ENCODE peak calls at places on chromosomes 7 and 10, in four cellular contexts. P is H9, N is brain microvascular endothelial cell, L is H1. V is an unnamed sample.

GRCh38 chr10:62554632-62555199 is 180.5 kb downstream of the ZNF365 start:
- DNase-seq in P (peak), N (peak), L (no peak), V (peak)

GRCh38 chr10:27030060-27030459 is 70.2 kb downstream of the ANKRD26 start:
- DNase-seq in P (no peak), N (no peak), L (no peak), V (no peak)

GRCh38 chr10:7494034-7494433 is 83.2 kb upstream of the SFMBT2 start:
- DNase-seq in P (no peak), N (no peak), L (no peak), V (no peak)

GRCh38 chr7:84603545-84603944 is 409.0 kb upstream of the SEMA3A start:
- DNase-seq in P (no peak), N (no peak), L (no peak), V (no peak)

GRCh38 chr10:3886666-3887251 is 101.8 kb upstream of the KLF6 start:
- DNase-seq in P (no peak), N (peak), L (no peak), V (peak)

GRCh38 chr7:51045319-51046102 is 262.8 kb upstream of the GRB10 start:
- DNase-seq in P (no peak), N (peak), L (no peak), V (peak)

GRCh38 chr7:17307033-17307432 is 8.6 kb downstream of the AHR start:
- DNase-seq in P (no peak), N (no peak), L (no peak), V (no peak)

GRCh38 chr10:5559642-5560141 is 34.9 kb downstream of the CALML3 start:
- DNase-seq in P (no peak), N (peak), L (no peak), V (peak)

GRCh38 chr7:44284881-44285541 is 40.4 kb downstream of the CAMK2B start:
- DNase-seq in P (peak), N (no peak), L (no peak), V (no peak)

GRCh38 chr7:27245798-27246691 is 3.4 kb downstream of the EVX1 start:
- DNase-seq in P (peak), N (no peak), L (no peak), V (no peak)

GRCh38 chr10:71342850-71343773 is 24.1 kb downstream of the SLC29A3 start:
- DNase-seq in P (no peak), N (no peak), L (no peak), V (peak)

GRCh38 chr10:110793128-110793812 is 78.5 kb upstream of the PDCD4 start:
- DNase-seq in P (no peak), N (no peak), L (no peak), V (no peak)

GRCh38 chr10:114908896-114909295 is 29.1 kb upstream of the TRUB1 start:
- DNase-seq in P (no peak), N (no peak), L (no peak), V (no peak)

GRCh38 chr7:28961972-28962371 is 3.8 kb upstream of the TRIL start:
- DNase-seq in P (peak), N (no peak), L (no peak), V (no peak)

GRCh38 chr7:35823440-35823839 is 22.6 kb downstream of the SEPTIN7 start:
- DNase-seq in P (no peak), N (no peak), L (no peak), V (no peak)

GRCh38 chr10:91313761-91314520 is 93.5 kb downstream of the PCGF5 start:
- DNase-seq in P (no peak), N (peak), L (no peak), V (peak)

GRCh38 chr7:131600578-131600977 is 44.1 kb upstream of the PODXL start:
- DNase-seq in P (no peak), N (peak), L (no peak), V (peak)

GRCh38 chr7:85682819-85683218 is 496.0 kb upstream of the SEMA3D start:
- DNase-seq in P (no peak), N (no peak), L (no peak), V (no peak)

DNA sequence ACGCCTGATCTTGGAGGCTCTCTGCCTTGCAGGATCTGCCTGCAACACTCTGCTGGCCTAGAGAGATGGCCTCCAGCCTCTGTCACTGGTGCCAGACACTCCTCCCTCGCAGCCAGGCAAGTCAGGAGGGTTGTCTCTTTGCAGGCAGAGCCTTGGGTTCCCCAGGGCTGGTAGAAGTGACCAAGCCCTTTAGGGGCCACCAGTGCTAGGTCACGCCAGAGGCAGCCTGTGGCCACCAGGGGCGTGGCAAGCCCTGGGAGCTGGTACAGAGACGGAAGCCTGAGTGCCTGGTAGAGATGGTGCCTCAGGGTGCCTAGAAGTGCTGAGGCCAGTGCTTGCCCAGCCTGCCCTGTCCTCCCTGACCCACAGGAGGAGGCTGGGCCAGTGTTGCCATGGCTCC is 9.1 kb downstream of the ADCYAP1R1 start:
- DNase-seq in P (peak), N (no peak), L (no peak), V (no peak)
- TF ChIP-seq CTCF in P (peak), N (no peak), L (peak), V (peak)

GRCh38 chr7:140005754-140006503 is 56.8 kb downstream of the PARP12 start:
- DNase-seq in P (peak), N (peak), L (peak), V (no peak)
- TF ChIP-seq CTCF in P (peak), N (peak), L (peak), V (peak)

DNA sequence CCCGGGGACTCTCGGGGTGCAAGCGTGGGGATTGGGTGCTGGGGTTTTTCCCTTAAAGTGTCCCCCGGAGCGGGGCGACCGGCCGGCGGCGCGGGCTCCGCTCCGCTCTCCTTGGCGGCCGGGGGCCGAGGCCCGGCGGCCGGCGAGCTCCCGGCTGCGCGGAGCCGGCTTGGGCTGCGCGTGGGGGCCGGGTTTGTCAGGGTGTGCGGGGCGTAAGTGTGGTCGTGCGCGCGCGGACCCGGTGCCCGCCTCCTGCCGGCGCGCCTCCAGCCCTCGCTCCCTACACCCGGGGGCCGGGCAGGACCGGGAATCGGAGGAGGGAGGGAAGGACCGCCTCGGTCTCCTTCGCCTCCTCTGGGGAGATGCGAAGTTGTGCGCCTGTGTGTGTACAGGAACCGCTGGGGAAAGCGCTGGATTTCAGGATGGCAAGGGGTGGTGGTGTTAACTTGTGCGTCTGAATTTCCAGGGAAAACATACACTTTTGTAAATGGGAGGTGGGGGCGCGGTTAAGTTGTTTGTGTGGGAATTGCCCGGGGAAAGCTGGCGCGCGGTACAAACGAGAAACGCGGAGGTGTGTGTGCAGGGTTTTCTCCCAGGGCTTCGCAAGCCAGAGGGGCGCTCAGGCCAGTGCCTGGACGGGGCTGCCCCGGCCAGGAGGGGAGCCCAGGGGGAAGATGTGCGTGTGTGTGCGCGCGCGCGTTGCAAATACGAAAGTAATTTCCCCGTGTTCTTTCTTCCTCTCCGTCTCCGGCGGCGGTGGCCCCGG is 742 bp downstream of the ZMIZ1 start:
- DNase-seq in P (no peak), N (peak), L (no peak), V (no peak)
- TF ChIP-seq CTCF in P (no peak), N (no peak), L (no peak), V (no peak)

GRCh38 chr7:65840446-65840845 is 32.4 kb upstream of the VKORC1L1 start:
- DNase-seq in P (peak), N (no peak), L (no peak), V (no peak)
- TF ChIP-seq CTCF in P (peak), N (no peak), L (no peak), V (no peak)

GRCh38 chr10:97768322-97769315 is 3.2 kb downstream of the SFRP5 start:
- DNase-seq in P (no peak), N (no peak), L (no peak), V (no peak)

GRCh38 chr10:97771913-97772823 is at the start of gene SFRP5:
- DNase-seq in P (peak), N (no peak), L (no peak), V (no peak)

GRCh38 chr10:97773096-97773495 is 1.3 kb upstream of the SFRP5 start:
- DNase-seq in P (no peak), N (no peak), L (no peak), V (no peak)

GRCh38 chr10:97770265-97770664 is 1.5 kb downstream of the SFRP5 start:
- DNase-seq in P (no peak), N (no peak), L (no peak), V (no peak)

GRCh38 chr10:97771055-97771811 is 566 bp downstream of the SFRP5 start:
- DNase-seq in P (peak), N (peak), L (no peak), V (no peak)
- TF ChIP-seq CTCF in P (no peak), N (no peak), L (peak), V (no peak)

DNA sequence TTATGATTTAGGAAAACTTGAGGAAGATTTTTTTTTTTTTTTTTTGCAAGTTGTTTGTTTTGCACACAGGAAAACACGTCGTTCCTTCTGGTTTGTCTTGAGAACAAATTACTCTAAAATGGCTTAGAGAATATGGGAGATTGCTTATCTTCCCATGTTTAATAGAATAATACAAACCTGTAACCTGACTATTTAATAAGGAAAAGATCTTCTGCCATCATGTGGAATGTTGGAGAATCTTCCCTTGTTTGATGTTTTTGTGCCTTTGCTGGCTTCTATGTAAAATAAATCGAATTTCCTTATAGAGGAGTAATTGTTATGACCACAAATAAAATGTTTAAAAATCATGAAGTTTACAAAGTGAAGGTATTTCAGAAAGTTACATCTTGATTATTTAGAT is 818.8 kb downstream of the GATA3 start:
- DNase-seq in P (no peak), N (no peak), L (no peak), V (no peak)
- TF ChIP-seq CTCF in P (peak), N (no peak), L (peak), V (no peak)